ENCODE peak calls at places on chromosome 15, in five cellular contexts. One of them, this sample, is unnamed.

GRCh38 chr15:86162172-86162591 is 82.5 kb downstream of the AGBL1 start:
- DNase-seq in CD8-positive, alpha-beta memory T cell: no peak
- DNase-seq in B cell: no peak
- DNase-seq in Kasumi-1: no peak
- DNase-seq in iris pigment epithelial cell: no peak
- DNase-seq in this sample: peak; percentile 34

GRCh38 chr15:57522148-57522547 is 69.6 kb upstream of the MYZAP start:
- DNase-seq in CD8-positive, alpha-beta memory T cell: no peak
- DNase-seq in B cell: no peak
- DNase-seq in Kasumi-1: no peak
- DNase-seq in iris pigment epithelial cell: no peak
- DNase-seq in this sample: no peak

GRCh38 chr15:60255390-60255789 is 142.4 kb downstream of the ANXA2 start:
- DNase-seq in CD8-positive, alpha-beta memory T cell: no peak
- DNase-seq in B cell: no peak
- DNase-seq in Kasumi-1: no peak
- DNase-seq in iris pigment epithelial cell: peak; percentile 60
- DNase-seq in this sample: peak; percentile 4

GRCh38 chr15:63372018-63372705 is 9.5 kb downstream of the CA12 start:
- DNase-seq in CD8-positive, alpha-beta memory T cell: no peak
- DNase-seq in B cell: no peak
- DNase-seq in Kasumi-1: peak; percentile 20
- DNase-seq in iris pigment epithelial cell: peak; percentile 94
- DNase-seq in this sample: peak; percentile 50

GRCh38 chr15:41862515-41863116 is 24.0 kb downstream of the PLA2G4B start:
- DNase-seq in CD8-positive, alpha-beta memory T cell: no peak
- DNase-seq in B cell: no peak
- DNase-seq in Kasumi-1: no peak
- DNase-seq in iris pigment epithelial cell: no peak
- DNase-seq in this sample: no peak

GRCh38 chr15:64697911-64698369 is 77.4 kb downstream of the RBPMS2 start:
- DNase-seq in CD8-positive, alpha-beta memory T cell: no peak
- DNase-seq in B cell: no peak
- DNase-seq in Kasumi-1: no peak
- DNase-seq in iris pigment epithelial cell: peak; percentile 23
- DNase-seq in this sample: no peak

GRCh38 chr15:92992712-92993111 is 92.6 kb downstream of the CHD2 start:
- DNase-seq in CD8-positive, alpha-beta memory T cell: no peak
- DNase-seq in B cell: no peak
- DNase-seq in Kasumi-1: no peak
- DNase-seq in iris pigment epithelial cell: no peak
- DNase-seq in this sample: no peak

GRCh38 chr15:40466426-40467259 is 4.1 kb upstream of the CHST14 start:
- DNase-seq in CD8-positive, alpha-beta memory T cell: no peak
- DNase-seq in B cell: no peak
- DNase-seq in Kasumi-1: no peak
- DNase-seq in iris pigment epithelial cell: no peak
- DNase-seq in this sample: no peak

GRCh38 chr15:90876046-90876445 is 7.7 kb downstream of the FURIN start:
- DNase-seq in CD8-positive, alpha-beta memory T cell: no peak
- DNase-seq in B cell: no peak
- DNase-seq in Kasumi-1: no peak
- DNase-seq in iris pigment epithelial cell: no peak
- DNase-seq in this sample: no peak

GRCh38 chr15:41494922-41495735 is 1.5 kb downstream of the ITPKA start:
- DNase-seq in CD8-positive, alpha-beta memory T cell: no peak
- DNase-seq in B cell: peak; percentile 84
- DNase-seq in Kasumi-1: no peak
- DNase-seq in iris pigment epithelial cell: no peak
- DNase-seq in this sample: no peak

GRCh38 chr15:88624156-88624970 is 3.2 kb downstream of the AEN start:
- DNase-seq in CD8-positive, alpha-beta memory T cell: peak; percentile 71
- DNase-seq in B cell: peak; percentile 60
- DNase-seq in Kasumi-1: peak; percentile 69
- DNase-seq in iris pigment epithelial cell: peak; percentile 40
- DNase-seq in this sample: peak; percentile 57

GRCh38 chr15:96342611-96343528 is 12.4 kb downstream of the NR2F2 start:
- DNase-seq in CD8-positive, alpha-beta memory T cell: no peak
- DNase-seq in B cell: no peak
- DNase-seq in Kasumi-1: no peak
- DNase-seq in iris pigment epithelial cell: peak; percentile 68
- DNase-seq in this sample: no peak

GRCh38 chr15:82677720-82678323 is 30.7 kb upstream of the CPEB1 start:
- DNase-seq in CD8-positive, alpha-beta memory T cell: no peak
- DNase-seq in B cell: no peak
- DNase-seq in Kasumi-1: no peak
- DNase-seq in iris pigment epithelial cell: no peak
- DNase-seq in this sample: no peak

GRCh38 chr15:83436513-83437158 is 10.5 kb upstream of the SH3GL3 start:
- DNase-seq in CD8-positive, alpha-beta memory T cell: no peak
- DNase-seq in B cell: no peak
- DNase-seq in Kasumi-1: peak; percentile 52
- DNase-seq in iris pigment epithelial cell: peak; percentile 73
- DNase-seq in this sample: peak; percentile 71

GRCh38 chr15:72365844-72366243 is 10.0 kb downstream of the HEXA start:
- DNase-seq in CD8-positive, alpha-beta memory T cell: peak; percentile 57
- DNase-seq in B cell: no peak
- DNase-seq in Kasumi-1: peak; percentile 93
- DNase-seq in iris pigment epithelial cell: no peak
- DNase-seq in this sample: peak; percentile 65

GRCh38 chr15:89860851-89861360 is 32.9 kb downstream of the AP3S2 start:
- DNase-seq in CD8-positive, alpha-beta memory T cell: no peak
- DNase-seq in B cell: no peak
- DNase-seq in Kasumi-1: no peak
- DNase-seq in iris pigment epithelial cell: no peak
- DNase-seq in this sample: no peak

GRCh38 chr15:60798821-60799220 is 319.9 kb upstream of the ICE2 start:
- DNase-seq in CD8-positive, alpha-beta memory T cell: no peak
- DNase-seq in B cell: no peak
- DNase-seq in Kasumi-1: no peak
- DNase-seq in iris pigment epithelial cell: peak; percentile 89
- DNase-seq in this sample: no peak

GRCh38 chr15:74651251-74651741 is 35.7 kb downstream of the CLK3 start:
- DNase-seq in CD8-positive, alpha-beta memory T cell: no peak
- DNase-seq in B cell: no peak
- DNase-seq in Kasumi-1: no peak
- DNase-seq in iris pigment epithelial cell: no peak
- DNase-seq in this sample: peak; percentile 61

GRCh38 chr15:79028411-79028964 is 62.1 kb downstream of the RASGRF1 start:
- DNase-seq in CD8-positive, alpha-beta memory T cell: no peak
- DNase-seq in B cell: peak; percentile 45
- DNase-seq in Kasumi-1: peak; percentile 80
- DNase-seq in iris pigment epithelial cell: peak; percentile 25
- DNase-seq in this sample: peak; percentile 54

GRCh38 chr15:32683231-32683630 is 34.6 kb upstream of the GREM1 start:
- DNase-seq in CD8-positive, alpha-beta memory T cell: no peak
- DNase-seq in B cell: no peak
- DNase-seq in Kasumi-1: no peak
- DNase-seq in iris pigment epithelial cell: no peak
- DNase-seq in this sample: no peak

GRCh38 chr15:23564798-23565394 is 578 bp upstream of the MKRN3 start:
- DNase-seq in CD8-positive, alpha-beta memory T cell: no peak
- DNase-seq in B cell: no peak
- DNase-seq in Kasumi-1: no peak
- DNase-seq in iris pigment epithelial cell: peak; percentile 9
- DNase-seq in this sample: no peak

This sample was measured in Ammon's horn.